ENCODE peak calls at places on chromosomes 7 and 10, in five cellular contexts. B, P, U, S and H are unnamed samples.

GRCh38 chr7:41238851-41239331 is 464.0 kb downstream of the INHBA start:
- DNase-seq in B (peak), P (no peak), S (no peak), U (no peak), H (no peak)

GRCh38 chr10:92124524-92125168 is 166.2 kb downstream of the CPEB3 start:
- DNase-seq in S (peak), U (no peak), P (no peak), B (peak), H (no peak)

GRCh38 chr7:32204361-32205018 is 134.3 kb upstream of the PDE1C start:
- DNase-seq in U (peak), P (peak), S (peak), B (peak), H (peak)

GRCh38 chr10:43065761-43066160 is 11.1 kb upstream of the RET start:
- DNase-seq in S (no peak), P (no peak), B (no peak), U (no peak), H (no peak)

GRCh38 chr10:60527676-60528075 is 138.0 kb upstream of the ANK3 start:
- DNase-seq in U (no peak), B (no peak), S (no peak), P (no peak), H (no peak)

GRCh38 chr7:146902728-146903127 is 786.1 kb downstream of the CNTNAP2 start:
- DNase-seq in P (no peak), S (no peak), U (no peak), B (no peak), H (no peak)

GRCh38 chr7:158530800-158531609 is 56.6 kb downstream of the PTPRN2 start:
- DNase-seq in B (no peak), P (no peak), S (no peak), U (no peak), H (no peak)

GRCh38 chr7:128242661-128243060 is 1.6 kb downstream of the LEP start:
- DNase-seq in U (no peak), P (no peak), S (no peak), B (no peak), H (peak)

GRCh38 chr7:12741951-12742575 is 54.6 kb downstream of the ARL4A start:
- DNase-seq in S (no peak), B (peak), U (no peak), P (no peak), H (no peak)

GRCh38 chr7:73865738-73866445 is 4.9 kb downstream of the TMEM270 start:
- DNase-seq in U (no peak), P (no peak), S (peak), B (peak), H (peak)

GRCh38 chr7:152894295-152895170 is 135.0 kb downstream of the ACTR3B start:
- DNase-seq in P (peak), U (no peak), S (no peak), B (no peak), H (peak)

GRCh38 chr10:14583252-14583651 is 191.4 kb downstream of the FAM107B start:
- DNase-seq in U (no peak), B (no peak), P (no peak), S (no peak), H (no peak)

GRCh38 chr10:7513455-7513854 is 102.6 kb upstream of the SFMBT2 start:
- DNase-seq in B (no peak), U (no peak), P (no peak), S (no peak), H (no peak)

GRCh38 chr7:127831312-127832212 is 179.6 kb downstream of the SND1 start:
- DNase-seq in S (no peak), B (no peak), P (no peak), U (no peak), H (no peak)

GRCh38 chr10:43209064-43209455 is 57.8 kb downstream of the RASGEF1A start:
- DNase-seq in U (no peak), P (no peak), S (no peak), B (no peak), H (no peak)

GRCh38 chr10:78452782-78453181 is 419.1 kb downstream of the RPS24 start:
- DNase-seq in B (no peak), U (no peak), S (no peak), P (no peak), H (no peak)
- H2BK120ac ChIP-seq in B (no peak), U (no peak), S (no peak), P (no peak), H (no peak)

GRCh38 chr10:87818505-87819273 is 663 bp upstream of the ATAD1 start:
- DNase-seq in U (no peak), P (peak), S (peak), B (peak), H (peak)

GRCh38 chr10:87817873-87818504 is at the start of gene ATAD1:
- DNase-seq in U (peak), B (peak), P (peak), S (peak), H (peak)

GRCh38 chr10:87816842-87817178 is 1.2 kb downstream of the ATAD1 start:
- DNase-seq in B (no peak), S (peak), U (no peak), P (no peak), H (no peak)

GRCh38 chr10:87816163-87816841 is 1.7 kb downstream of the ATAD1 start:
- DNase-seq in P (no peak), U (no peak), B (no peak), S (no peak), H (no peak)

GRCh38 chr10:87817291-87817872 is 644 bp downstream of the ATAD1 start:
- DNase-seq in P (no peak), U (no peak), S (peak), B (peak), H (no peak)
- H3K14ac ChIP-seq in P (no peak), U (no peak), S (no peak), B (peak), H (peak)

GRCh38 chr10:99979066-99979685 is 30.6 kb downstream of the DNMBP start:
- DNase-seq in B (no peak), U (no peak), S (no peak), P (no peak), H (no peak)
- H2BK120ac ChIP-seq in B (no peak), U (no peak), S (no peak), P (no peak), H (no peak)

GRCh38 chr10:988667-989545 is 672 bp downstream of the GTPBP4 start:
- DNase-seq in S (peak), P (peak), B (peak), U (no peak), H (no peak)
- H3K14ac ChIP-seq in S (no peak), P (no peak), B (peak), U (no peak), H (peak)